ENCODE peak calls at places on chromosomes 7 and 10, in six cellular contexts. B, J, L, Y, R and K are unnamed samples.

GRCh38 chr7:1403844-1404404 is 55.3 kb downstream of the MICALL2 start:
- DNase-seq in B (peak), J (no peak), L (peak), Y (no peak), R (no peak), K (no peak)

GRCh38 chr10:50538473-50539398 is 85.0 kb downstream of the SGMS1 start:
- DNase-seq in B (peak), J (no peak), L (no peak), Y (no peak), R (peak), K (peak)

GRCh38 chr7:50119815-50120637 is 27.0 kb upstream of the ZPBP start:
- DNase-seq in B (no peak), J (no peak), L (no peak), Y (peak), R (no peak), K (no peak)

GRCh38 chr10:82826132-82826531 is 951.1 kb downstream of the NRG3 start:
- DNase-seq in B (no peak), J (no peak), L (peak), Y (no peak), R (no peak), K (no peak)

GRCh38 chr10:99232357-99232999 is 3.2 kb downstream of the HPSE2 start:
- DNase-seq in B (no peak), J (no peak), L (peak), Y (no peak), R (no peak), K (no peak)

GRCh38 chr7:74272305-74273038 is 16.7 kb upstream of the CLIP2 start:
- DNase-seq in B (peak), J (no peak), L (peak), Y (no peak), R (no peak), K (no peak)

GRCh38 chr7:54769203-54769602 is 10.2 kb upstream of the SEC61G start:
- DNase-seq in B (no peak), J (no peak), L (no peak), Y (no peak), R (no peak), K (no peak)

GRCh38 chr10:46229144-46229563 is 57.6 kb upstream of the ANTXRL start:
- DNase-seq in B (no peak), J (no peak), L (no peak), Y (no peak), R (peak), K (no peak)

GRCh38 chr10:80529604-80530003 is 8.1 kb upstream of the SH2D4B start:
- DNase-seq in B (no peak), J (no peak), L (no peak), Y (peak), R (no peak), K (no peak)